ENCODE peak calls at places on chromosome 3, in five cellular contexts. O is activated naive CD4-positive, alpha-beta T cell; T is substantia nigra; M is stimulated activated naive CD8-positive, alpha-beta T cell treated with anti-CD3 and anti-CD28 coated beads, Interleukin-15, amount 100 ng/mL, for 72 hours; K is Panc1. G is an unnamed sample.
A peak's percentile ranks its signal among the peaks of the same experiment; 100 is the strongest.

GRCh38 chr3:73472429-73472828 is 152.3 kb downstream of the PDZRN3 start:
- DNase-seq in O (no peak), T (no peak), M (no peak), K (no peak), G (no peak)

GRCh38 chr3:186361612-186362408 is at the start of gene DGKG:
- DNase-seq in O (no peak), T (peak; percentile 75), M (peak; percentile 24), K (no peak), G (no peak)

GRCh38 chr3:54954019-54954418 is 26.2 kb upstream of the LRTM1 start:
- DNase-seq in O (no peak), T (no peak), M (no peak), K (no peak), G (no peak)

GRCh38 chr3:94050546-94050945 is 12.2 kb downstream of the DHFR2 start:
- DNase-seq in O (no peak), T (no peak), M (no peak), K (no peak), G (no peak)

GRCh38 chr3:15646924-15647511 is 45.5 kb downstream of the BTD start:
- DNase-seq in O (no peak), T (no peak), M (no peak), K (peak; percentile 75), G (no peak)

GRCh38 chr3:5606884-5607472 is 419.5 kb downstream of the EDEM1 start:
- DNase-seq in O (no peak), T (no peak), M (no peak), K (no peak), G (no peak)

GRCh38 chr3:128849776-128850542 is 29.5 kb upstream of the ACAD9 start:
- DNase-seq in O (no peak), T (no peak), M (no peak), K (no peak), G (no peak)

GRCh38 chr3:59212128-59212764 is 162.4 kb upstream of the CFAP20DC start:
- DNase-seq in O (no peak), T (no peak), M (no peak), K (peak; percentile 10), G (no peak)

GRCh38 chr3:108329087-108329486 is 32.7 kb downstream of the HHLA2 start:
- DNase-seq in O (no peak), T (no peak), M (peak; percentile 10), K (no peak), G (no peak)

GRCh38 chr3:195040773-195041520 is 230.0 kb downstream of the XXYLT1 start:
- DNase-seq in O (no peak), T (no peak), M (no peak), K (no peak), G (no peak)

GRCh38 chr3:150114873-150115570 is 144.3 kb upstream of the PFN2 start:
- DNase-seq in O (no peak), T (no peak), M (no peak), K (no peak), G (no peak)

G was measured in NCI-H1048.